ENCODE peak calls at places on chromosomes 3 and 15, in seven cellular contexts. U, N, O, H, L, V and M are unnamed samples.

GRCh38 chr15:50880651-50881114 is 27.8 kb upstream of the AP4E1 start:
- DNase-seq in U (no peak), N (no peak), O (no peak), H (peak), L (no peak), V (no peak), M (no peak)

GRCh38 chr15:39433351-39433750 is 147.5 kb upstream of the THBS1 start:
- DNase-seq in U (no peak), N (no peak), O (no peak), H (no peak), L (no peak), V (no peak), M (no peak)

GRCh38 chr15:65115542-65115941 is 542 bp upstream of the UBAP1L start:
- DNase-seq in U (no peak), N (no peak), O (no peak), H (no peak), L (no peak), V (no peak), M (no peak)

GRCh38 chr3:126049289-126050049 is 34.5 kb downstream of the SLC41A3 start:
- DNase-seq in U (no peak), N (no peak), O (peak), H (no peak), L (no peak), V (no peak), M (no peak)

GRCh38 chr3:189626286-189626685 is 4.9 kb upstream of the TP63 start:
- DNase-seq in U (no peak), N (no peak), O (no peak), H (no peak), L (no peak), V (no peak), M (no peak)

GRCh38 chr3:194404365-194405140 is 5.5 kb upstream of the GP5 start:
- DNase-seq in U (peak), N (no peak), O (peak), H (peak), L (no peak), V (no peak), M (peak)

GRCh38 chr3:127701281-127701792 is 28.6 kb downstream of the ABTB1 start:
- DNase-seq in U (no peak), N (no peak), O (no peak), H (peak), L (no peak), V (no peak), M (peak)

GRCh38 chr3:117602054-117602644 is 892.6 kb downstream of the TUSC7 start:
- DNase-seq in U (no peak), N (no peak), O (no peak), H (no peak), L (no peak), V (no peak), M (no peak)

GRCh38 chr3:131903988-131904415 is 130.8 kb downstream of the CPNE4 start:
- DNase-seq in U (no peak), N (no peak), O (peak), H (no peak), L (no peak), V (no peak), M (no peak)

GRCh38 chr15:92683511-92683834 is 27.9 kb upstream of the FAM174B start:
- DNase-seq in U (no peak), N (no peak), O (peak), H (peak), L (peak), V (no peak), M (peak)

GRCh38 chr3:124041553-124041952 is 49.6 kb upstream of the ROPN1 start:
- DNase-seq in U (no peak), N (no peak), O (no peak), H (no peak), L (no peak), V (no peak), M (no peak)

GRCh38 chr3:48990636-48991421 is 788 bp downstream of the P4HTM start:
- DNase-seq in U (no peak), N (no peak), O (no peak), H (peak), L (no peak), V (no peak), M (no peak)

GRCh38 chr15:80694624-80695098 is 449 bp upstream of the ABHD17C start:
- DNase-seq in U (no peak), N (peak), O (no peak), H (no peak), L (no peak), V (no peak), M (no peak)

GRCh38 chr15:99536422-99537033 is 29.3 kb upstream of the MEF2A start:
- DNase-seq in U (peak), N (no peak), O (no peak), H (peak), L (peak), V (peak), M (no peak)

GRCh38 chr3:52220380-52221026 is 4.9 kb downstream of the TLR9 start:
- DNase-seq in U (peak), N (peak), O (peak), H (peak), L (peak), V (peak), M (peak)
- TF ChIP-seq POLR2AphosphoS5 in U (no peak), N (no peak), O (no peak), H (no peak), L (no peak), V (peak), M (no peak)

GRCh38 chr3:163468531-163469335 is 1609.6 kb downstream of the SI start:
- DNase-seq in U (no peak), N (no peak), O (no peak), H (no peak), L (no peak), V (no peak), M (no peak)
- TF ChIP-seq POLR2AphosphoS5 in U (no peak), N (no peak), O (no peak), H (no peak), L (no peak), V (no peak), M (no peak)

GRCh38 chr15:97959738-97960363 is 652 bp upstream of the ARRDC4 start:
- DNase-seq in U (peak), N (no peak), O (no peak), H (peak), L (no peak), V (no peak), M (no peak)

GRCh38 chr15:97962263-97962662 is 1.8 kb downstream of the ARRDC4 start:
- DNase-seq in U (no peak), N (no peak), O (peak), H (no peak), L (no peak), V (no peak), M (no peak)

GRCh38 chr15:97961067-97961954 is 808 bp downstream of the ARRDC4 start:
- DNase-seq in U (peak), N (no peak), O (peak), H (no peak), L (peak), V (peak), M (peak)

GRCh38 chr15:97963779-97964178 is 3.3 kb downstream of the ARRDC4 start:
- DNase-seq in U (no peak), N (no peak), O (no peak), H (no peak), L (no peak), V (no peak), M (no peak)

DNA sequence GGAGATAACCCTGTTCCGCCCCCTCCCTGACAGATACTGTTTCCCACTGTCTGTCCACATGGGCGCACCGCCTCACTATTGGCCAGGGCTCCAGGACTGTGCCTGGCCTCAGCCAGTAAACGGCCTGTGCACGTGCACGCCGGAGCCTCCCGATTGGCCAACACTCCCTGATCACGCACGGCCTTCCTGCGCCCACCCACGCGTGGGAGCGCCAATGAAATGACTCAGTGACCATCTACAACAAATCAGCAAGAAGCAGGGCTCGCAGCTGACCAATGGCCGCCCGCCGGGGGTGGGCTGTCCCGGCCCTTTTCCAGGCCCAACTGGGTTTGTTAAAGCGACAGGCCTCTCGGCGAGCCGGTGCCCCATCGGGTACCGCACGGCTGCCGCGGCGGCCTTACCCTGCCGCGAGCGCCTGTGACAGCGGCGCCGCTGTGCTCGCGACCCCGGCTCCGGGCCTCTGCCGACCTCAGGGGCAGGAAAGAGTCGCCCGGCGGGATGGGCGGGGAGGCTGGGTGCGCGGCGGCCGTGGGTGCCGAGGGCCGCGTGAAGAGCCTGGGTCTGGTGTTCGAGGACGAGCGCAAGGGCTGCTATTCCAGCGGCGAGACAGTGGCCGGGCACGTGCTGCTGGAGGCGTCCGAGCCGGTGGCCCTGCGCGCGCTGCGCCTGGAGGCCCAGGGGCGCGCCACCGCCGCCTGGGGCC is at the start of gene ARRDC4:
- DNase-seq in U (peak), N (peak), O (peak), H (peak), L (peak), V (peak), M (peak)
- TF ChIP-seq POLR2AphosphoS5 in U (peak), N (no peak), O (no peak), H (no peak), L (peak), V (peak), M (peak)

DNA sequence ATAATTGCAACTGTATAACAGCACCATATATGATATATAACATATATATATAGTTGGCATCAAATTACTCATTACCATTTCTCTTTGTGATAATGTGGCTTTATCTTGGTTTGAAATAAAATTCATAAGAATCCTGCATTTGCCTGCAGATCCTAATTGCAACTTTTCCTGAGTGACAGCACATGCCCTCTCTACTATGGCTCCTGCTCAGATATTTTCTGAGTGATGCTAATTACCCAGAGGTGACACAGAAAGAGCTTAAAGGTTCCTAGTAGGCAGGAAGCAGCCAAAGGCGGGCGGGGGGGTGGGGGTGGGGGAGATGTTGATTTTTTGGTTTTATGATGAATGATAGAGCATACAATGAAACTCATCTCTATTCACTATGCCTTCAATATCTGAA is 370.6 kb downstream of the MFSD1 start:
- DNase-seq in U (no peak), N (no peak), O (no peak), H (no peak), L (no peak), V (no peak), M (no peak)
- TF ChIP-seq POLR2AphosphoS5 in U (no peak), N (no peak), O (no peak), H (no peak), L (no peak), V (no peak), M (no peak)

DNA sequence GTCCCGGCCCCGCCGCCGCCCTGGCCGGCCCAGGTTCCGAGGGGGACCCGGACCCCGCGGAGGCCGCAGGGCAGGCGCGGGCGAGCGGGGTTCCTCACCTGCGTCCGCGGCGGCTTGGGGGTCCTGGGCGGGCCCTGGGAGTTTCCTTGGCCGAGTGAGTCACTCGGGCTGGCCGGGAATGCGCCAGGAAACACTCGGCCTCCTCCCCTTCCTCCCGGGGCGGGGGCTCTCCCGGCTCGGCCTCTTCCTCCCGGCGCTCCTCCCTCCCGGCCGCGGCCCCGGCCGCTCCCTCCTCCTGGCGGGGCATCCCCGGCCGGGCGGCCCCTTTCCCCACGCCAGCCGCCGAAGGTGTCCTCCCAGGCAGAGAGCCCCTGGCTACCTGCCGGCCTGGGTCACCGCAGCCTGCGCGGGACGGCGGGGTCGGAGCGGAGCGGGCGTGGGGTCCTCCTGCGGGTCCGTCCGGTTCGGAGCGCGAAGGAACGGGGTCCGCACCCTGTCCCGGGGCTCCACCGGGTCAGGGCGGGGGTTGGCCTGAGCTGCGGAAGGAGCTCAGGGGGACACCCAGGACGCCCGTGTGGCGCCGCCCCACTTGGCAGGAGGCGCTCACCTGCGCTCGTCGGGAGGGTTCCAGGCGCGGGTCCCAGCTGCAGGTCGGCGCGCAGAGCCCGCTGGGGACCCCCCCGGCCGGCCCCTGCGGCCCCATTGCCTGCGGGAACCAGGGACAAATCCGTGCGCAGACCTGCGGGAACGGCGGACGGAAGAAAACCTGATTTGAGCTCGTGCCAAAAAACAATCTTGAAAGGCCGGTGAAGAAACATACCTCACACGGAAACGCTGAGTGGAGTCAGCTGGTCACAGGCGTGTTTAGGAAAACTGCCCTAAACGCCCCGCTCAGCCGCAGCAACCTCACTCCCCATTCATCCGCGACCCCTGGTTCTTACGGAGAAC is at the start of gene CYFIP1:
- DNase-seq in U (peak), N (peak), O (peak), H (peak), L (peak), V (peak), M (peak)
- TF ChIP-seq POLR2AphosphoS5 in U (peak), N (no peak), O (peak), H (peak), L (peak), V (no peak), M (no peak)

GRCh38 chr15:56677271-56677670 is 56.0 kb downstream of the ZNF280D start:
- DNase-seq in U (no peak), N (no peak), O (peak), H (no peak), L (no peak), V (no peak), M (no peak)
- TF ChIP-seq POLR2AphosphoS5 in U (no peak), N (no peak), O (no peak), H (no peak), L (no peak), V (no peak), M (no peak)

GRCh38 chr3:64888840-64889239 is 201.0 kb upstream of the ADAMTS9 start:
- DNase-seq in U (no peak), N (no peak), O (no peak), H (peak), L (no peak), V (no peak), M (no peak)
- TF ChIP-seq POLR2AphosphoS5 in U (no peak), N (no peak), O (no peak), H (no peak), L (no peak), V (no peak), M (no peak)